ENCODE peak calls at places on chromosomes 3 and 15, in five cellular contexts. H, U, X, W and A are unnamed samples. For H3K4me1, the result is how much of the 10 kb centered on the place peaks cover.

GRCh38 chr3:166570136-166570535 is 732.9 kb upstream of the BCHE start:
- DNase-seq in H (no peak), U (no peak), X (no peak), W (no peak), A (no peak)

GRCh38 chr3:50610992-50611463 is 546 bp downstream of the CISH start:
- DNase-seq in H (no peak), U (no peak), X (peak), W (no peak), A (no peak)

GRCh38 chr3:25469609-25470008 is 41.5 kb downstream of the RARB start:
- DNase-seq in H (no peak), U (no peak), X (peak), W (no peak), A (no peak)

GRCh38 chr3:83033123-83033522 is 1271.7 kb upstream of the GBE1 start:
- DNase-seq in H (no peak), U (no peak), X (no peak), W (no peak), A (no peak)

GRCh38 chr3:110773413-110773954 is 298.1 kb upstream of the NECTIN3 start:
- DNase-seq in H (no peak), U (no peak), X (no peak), W (no peak), A (no peak)

GRCh38 chr3:138673641-138674040 is 65.1 kb downstream of the FAIM start:
- DNase-seq in H (no peak), U (peak), X (no peak), W (no peak), A (no peak)

GRCh38 chr3:10594915-10595314 is 89.5 kb upstream of the ATP2B2 start:
- DNase-seq in H (no peak), U (peak), X (no peak), W (no peak), A (peak)

GRCh38 chr3:52893723-52894122 is 3.6 kb downstream of the STIMATE start:
- DNase-seq in H (peak), U (no peak), X (no peak), W (no peak), A (no peak)

GRCh38 chr15:98845138-98845884 is 162.3 kb downstream of the PGPEP1L start:
- DNase-seq in H (no peak), U (no peak), X (no peak), W (no peak), A (no peak)

GRCh38 chr3:58581328-58582091 is 4.3 kb upstream of the FAM107A start:
- DNase-seq in H (no peak), U (no peak), X (no peak), W (no peak), A (no peak)

GRCh38 chr3:143070977-143071551 is 48.5 kb upstream of the CHST2 start:
- DNase-seq in H (no peak), U (no peak), X (no peak), W (no peak), A (no peak)

GRCh38 chr3:147378186-147378503 is 28.2 kb downstream of the ZIC4 start:
- DNase-seq in H (no peak), U (no peak), X (no peak), W (no peak), A (no peak)

GRCh38 chr3:94162700-94163099 is 99.8 kb downstream of the NSUN3 start:
- DNase-seq in H (no peak), U (no peak), X (no peak), W (no peak), A (no peak)

GRCh38 chr3:57918123-57918837 is 89.9 kb upstream of the FLNB start:
- DNase-seq in H (no peak), U (no peak), X (no peak), W (no peak), A (no peak)

GRCh38 chr3:150761831-150762661 is 923 bp downstream of the SIAH2 start:
- DNase-seq in H (peak), U (peak), X (peak), W (peak), A (peak)

GRCh38 chr3:172622916-172623700 is 87.8 kb downstream of the NCEH1 start:
- DNase-seq in H (no peak), U (peak), X (no peak), W (peak), A (peak)

GRCh38 chr15:96360581-96361308 is 30.2 kb downstream of the NR2F2 start:
- DNase-seq in H (no peak), U (no peak), X (no peak), W (no peak), A (no peak)

GRCh38 chr3:1092771-1093170 is at the start of gene CNTN6:
- DNase-seq in H (no peak), U (peak), X (no peak), W (no peak), A (no peak)

GRCh38 chr3:63344676-63345075 is 66.6 kb downstream of the SYNPR start:
- DNase-seq in H (no peak), U (no peak), X (no peak), W (no peak), A (no peak)

GRCh38 chr3:38454179-38454883 is 641 bp downstream of the ACVR2B start:
- DNase-seq in H (peak), U (peak), X (peak), W (no peak), A (peak)

GRCh38 chr15:59278120-59278519 is 71.5 kb downstream of the LDHAL6B start:
- DNase-seq in H (no peak), U (no peak), X (no peak), W (no peak), A (no peak)
- H3K4me1 ChIP-seq in H (under half), U (under half), X (under half), W (under half), A (under half)

DNA sequence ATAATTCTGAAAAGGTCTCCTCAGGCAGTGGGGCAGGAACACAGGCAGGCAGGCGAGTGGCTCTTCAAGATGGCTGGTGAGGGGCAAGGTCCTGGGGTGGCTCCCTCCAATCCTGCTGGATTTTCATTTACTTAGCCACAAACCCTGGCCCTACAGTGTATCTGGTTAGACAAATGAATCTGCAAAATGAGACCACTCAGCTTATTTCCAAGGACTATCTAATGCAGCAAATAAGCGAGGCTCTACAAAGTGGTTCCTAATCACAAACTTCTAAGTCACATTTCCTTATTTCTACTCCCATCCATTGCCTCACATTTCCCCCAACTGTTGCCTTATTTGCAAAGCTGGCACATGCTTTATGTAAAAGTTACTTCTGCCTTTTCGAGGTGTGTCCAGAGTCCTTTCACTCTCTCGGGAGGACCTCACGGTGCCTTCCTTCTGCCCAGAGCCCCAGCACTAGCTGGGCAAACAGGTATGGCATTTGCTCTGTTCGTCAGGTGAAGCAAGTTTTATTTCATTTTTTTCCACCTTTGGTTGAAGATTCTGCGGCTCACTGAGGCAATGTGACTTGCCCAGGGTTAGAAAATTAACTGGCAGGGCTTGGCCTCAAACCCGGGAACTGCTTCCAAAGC is 40.4 kb downstream of the CCDC12 start:
- DNase-seq in H (no peak), U (no peak), X (no peak), W (no peak), A (peak)
- H3K4me1 ChIP-seq in H (half or more), U (half or more), X (half or more), W (half or more), A (half or more)

DNA sequence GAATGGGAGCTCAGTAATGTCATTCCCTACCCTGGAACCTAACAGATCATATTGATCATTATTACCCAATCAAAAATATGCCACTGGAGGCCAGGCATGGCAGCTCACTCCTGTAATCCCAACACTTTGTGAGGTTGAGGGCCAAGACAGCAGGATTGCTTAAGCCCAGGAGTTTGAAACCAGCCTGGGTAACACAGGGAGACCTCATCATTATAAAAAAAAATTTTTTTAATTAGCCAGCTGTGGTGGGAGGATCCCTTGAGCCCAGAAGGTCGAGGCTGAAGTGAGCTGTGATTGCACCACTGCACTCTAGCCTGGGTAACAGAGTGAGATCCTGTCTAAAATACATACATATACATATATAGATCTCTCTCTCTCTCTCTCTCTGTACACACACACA is 10.2 kb downstream of the IGDCC4 start:
- DNase-seq in H (no peak), U (no peak), X (no peak), W (no peak), A (no peak)
- H3K4me1 ChIP-seq in H (under half), U (under half), X (under half), W (under half), A (under half)

GRCh38 chr3:13543251-13543650 is 5.7 kb upstream of the FBLN2 start:
- DNase-seq in H (no peak), U (no peak), X (peak), W (no peak), A (no peak)

GRCh38 chr3:13546667-13547171 is 2.2 kb upstream of the FBLN2 start:
- DNase-seq in H (no peak), U (peak), X (peak), W (no peak), A (no peak)

GRCh38 chr3:13544293-13544831 is 4.6 kb upstream of the FBLN2 start:
- DNase-seq in H (no peak), U (no peak), X (no peak), W (no peak), A (no peak)

GRCh38 chr3:13545952-13546454 is 2.9 kb upstream of the FBLN2 start:
- DNase-seq in H (no peak), U (no peak), X (no peak), W (no peak), A (no peak)

GRCh38 chr3:13544951-13545651 is 3.8 kb upstream of the FBLN2 start:
- DNase-seq in H (no peak), U (no peak), X (no peak), W (no peak), A (no peak)
- H3K4me1 ChIP-seq in H (under half), U (under half), X (under half), W (under half), A (under half)

GRCh38 chr15:40338921-40339620 is 1.7 kb downstream of the CCDC9B start:
- DNase-seq in H (peak), U (no peak), X (peak), W (no peak), A (no peak)

GRCh38 chr15:40339621-40339945 is 1.2 kb downstream of the CCDC9B start:
- DNase-seq in H (no peak), U (no peak), X (no peak), W (no peak), A (no peak)

GRCh38 chr15:40342421-40343313 is 1.9 kb upstream of the CCDC9B start:
- DNase-seq in H (no peak), U (no peak), X (no peak), W (no peak), A (no peak)

GRCh38 chr15:40340038-40340739 is 550 bp downstream of the CCDC9B start:
- DNase-seq in H (peak), U (peak), X (peak), W (no peak), A (no peak)

DNA sequence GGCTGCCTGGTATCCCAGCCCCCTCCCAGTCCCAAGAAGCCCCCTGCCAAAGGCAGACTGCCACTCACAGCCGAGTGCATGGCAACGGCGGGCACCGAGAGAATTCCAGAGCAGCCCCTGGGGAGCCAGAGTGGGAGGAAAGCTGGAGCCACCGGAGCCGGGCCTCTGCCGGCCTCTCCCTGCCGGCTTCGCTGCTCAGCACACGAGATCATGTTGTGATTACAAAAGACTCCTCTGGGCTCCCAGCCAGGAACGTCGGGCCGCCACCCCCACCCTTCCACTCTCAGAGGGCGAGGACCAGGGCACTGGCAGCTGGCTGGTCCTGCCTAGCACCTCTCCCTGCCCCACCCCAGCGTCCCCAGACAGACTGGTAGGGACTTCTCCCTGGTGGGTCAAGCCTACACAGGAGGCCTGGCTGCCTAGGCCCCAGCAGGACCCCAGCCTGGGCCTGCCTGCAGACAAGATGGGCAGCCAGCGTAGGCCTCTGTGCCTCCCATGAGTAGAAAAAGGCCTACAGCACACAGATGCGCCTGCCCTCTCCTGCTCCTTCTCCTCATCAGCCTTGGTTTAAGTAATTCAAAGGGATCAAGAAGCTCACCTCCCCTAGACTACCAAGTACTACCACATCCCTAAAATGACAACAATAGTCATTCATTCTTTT is at the start of gene CCDC9B:
- DNase-seq in H (peak), U (peak), X (peak), W (peak), A (no peak)
- H3K4me1 ChIP-seq in H (under half), U (under half), X (half or more), W (half or more), A (under half)

GRCh38 chr15:74425634-74426033 is 8.1 kb downstream of the SEMA7A start:
- DNase-seq in H (no peak), U (no peak), X (no peak), W (no peak), A (no peak)
- H3K4me1 ChIP-seq in H (under half), U (under half), X (under half), W (under half), A (half or more)

DNA sequence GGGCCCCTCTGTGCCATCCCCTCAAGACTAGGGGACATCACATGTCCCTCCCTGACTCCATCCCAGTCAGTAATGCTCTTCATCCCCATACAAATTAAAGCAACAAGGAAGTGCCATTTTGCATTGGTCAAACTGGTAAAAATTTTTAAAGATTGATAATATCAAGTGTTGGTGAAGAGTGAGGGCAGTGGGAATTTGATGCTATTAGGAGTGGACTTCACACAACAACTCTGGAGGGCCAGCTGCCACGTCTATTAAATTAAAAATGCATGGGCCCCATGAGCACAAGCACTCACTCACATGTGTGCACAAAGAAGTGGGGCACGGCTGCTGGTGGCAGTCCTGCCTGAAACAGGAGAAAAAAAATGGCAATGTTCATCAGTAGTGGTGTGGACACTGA is 47.8 kb downstream of the DNAJB8 start:
- DNase-seq in H (no peak), U (no peak), X (no peak), W (no peak), A (no peak)
- H3K4me1 ChIP-seq in H (under half), U (under half), X (under half), W (under half), A (under half)

GRCh38 chr15:55915221-55915620 is 78.2 kb downstream of the NEDD4 start:
- DNase-seq in H (no peak), U (no peak), X (no peak), W (no peak), A (no peak)

GRCh38 chr15:55912982-55913381 is 80.4 kb downstream of the NEDD4 start:
- DNase-seq in H (no peak), U (no peak), X (no peak), W (no peak), A (no peak)

GRCh38 chr15:55915876-55916567 is 77.4 kb downstream of the NEDD4 start:
- DNase-seq in H (no peak), U (no peak), X (no peak), W (no peak), A (no peak)

GRCh38 chr15:55916666-55917409 is 76.6 kb downstream of the NEDD4 start:
- DNase-seq in H (no peak), U (peak), X (no peak), W (no peak), A (no peak)

GRCh38 chr15:55914446-55914845 is 79.0 kb downstream of the NEDD4 start:
- DNase-seq in H (no peak), U (no peak), X (no peak), W (no peak), A (no peak)
- H3K4me1 ChIP-seq in H (under half), U (under half), X (under half), W (under half), A (under half)

DNA sequence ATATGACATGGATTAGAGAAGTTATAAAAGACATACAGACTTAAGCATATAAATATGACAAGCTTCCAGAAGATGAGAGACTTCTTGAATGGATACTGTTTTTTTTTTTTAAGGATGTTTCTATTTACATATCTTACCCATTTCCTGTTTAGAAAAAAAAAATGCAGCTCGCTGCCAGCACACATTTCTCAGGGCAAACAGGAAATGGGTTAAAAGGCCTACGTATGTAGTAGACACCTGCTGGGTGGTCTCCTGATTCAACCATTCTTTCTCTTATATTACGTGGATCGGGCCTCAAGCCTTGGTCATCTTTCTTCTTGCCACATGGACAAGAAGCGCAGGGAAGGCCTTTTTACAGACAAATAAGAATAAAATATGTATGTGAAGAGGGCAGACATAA is 34.9 kb upstream of the TJP1 start:
- DNase-seq in H (no peak), U (no peak), X (no peak), W (no peak), A (no peak)
- H3K4me1 ChIP-seq in H (under half), U (under half), X (under half), W (under half), A (under half)